ENCODE peak calls at places on chromosomes 2 and 18, in five cellular contexts. E is BJ, H is retinal pigment epithelial cell, X is iPS DF 19.7, Y is T-helper 9 cell. B is an unnamed sample.
A peak's percentile ranks its signal among the peaks of the same experiment; 100 is the strongest.

GRCh38 chr2:43127208-43127940 is 99.0 kb downstream of the ZFP36L2 start:
- DNase-seq in X (peak; percentile 48), Y (peak; percentile 95), H (no peak), E (no peak), B (peak; percentile 66)

GRCh38 chr18:72869786-72870185 is 2.0 kb upstream of the NETO1 start:
- DNase-seq in Y (no peak), X (no peak), E (no peak), H (no peak), B (no peak)

GRCh38 chr2:222950886-222951285 is 90.0 kb downstream of the ACSL3 start:
- DNase-seq in H (no peak), E (no peak), Y (no peak), X (no peak), B (no peak)

GRCh38 chr18:61129001-61129400 is 204.2 kb upstream of the CDH20 start:
- DNase-seq in Y (no peak), E (no peak), H (no peak), X (no peak), B (no peak)

GRCh38 chr2:175743020-175743419 is 259.0 kb downstream of the LNPK start:
- DNase-seq in X (no peak), H (no peak), Y (no peak), E (no peak), B (no peak)

GRCh38 chr2:30217644-30218361 is 13.5 kb upstream of the LBH start:
- DNase-seq in E (no peak), X (no peak), H (no peak), Y (no peak), B (no peak)

GRCh38 chr2:241188386-241189092 is at the start of gene ANO7:
- DNase-seq in X (no peak), E (no peak), Y (no peak), H (no peak), B (no peak)

GRCh38 chr2:61510674-61511671 is 27.2 kb downstream of the XPO1 start:
- DNase-seq in X (no peak), Y (no peak), H (no peak), E (no peak), B (no peak)

GRCh38 chr2:16662440-16662839 is 3.2 kb downstream of the CYRIA start:
- DNase-seq in Y (no peak), E (no peak), X (no peak), H (no peak), B (no peak)

GRCh38 chr2:1736997-1737480 is 7.3 kb downstream of the PXDN start:
- DNase-seq in H (no peak), Y (no peak), E (no peak), X (no peak), B (peak; percentile 39)

GRCh38 chr2:165647409-165647808 is 146.6 kb downstream of the GALNT3 start:
- DNase-seq in H (no peak), Y (no peak), X (no peak), E (no peak), B (no peak)

B was measured in ecto neural progenitor cell.